ENCODE peak calls at places on chromosomes 12 and 14, in ten cellular contexts. G is IMR-90, D is HL-60, C is fibroblast of lung, I is colonic mucosa, M is tibial artery, V is esophagus muscularis mucosa, J is H9, S is left lung, K is hepatocyte. O is an unnamed sample.

GRCh38 chr12:92730758-92731157 is 28.0 kb downstream of the PLEKHG7 start:
- DNase-seq in G (peak), D (no peak), C (no peak), I (no peak), M (no peak), V (no peak), J (no peak), S (no peak), K (no peak), O (no peak)

GRCh38 chr12:65597527-65597926 is 226.8 kb upstream of the HMGA2 start:
- DNase-seq in G (peak), D (no peak), C (no peak), I (no peak), M (no peak), V (no peak), J (no peak), S (no peak), K (no peak), O (no peak)

GRCh38 chr12:12521044-12521485 is 41.6 kb downstream of the DUSP16 start:
- DNase-seq in G (no peak), D (no peak), C (no peak), I (no peak), M (no peak), V (no peak), J (no peak), S (no peak), K (no peak), O (no peak)

GRCh38 chr12:32692358-32692757 is 13.3 kb downstream of the DNM1L start:
- DNase-seq in G (no peak), D (no peak), C (no peak), I (no peak), M (no peak), V (no peak), J (no peak), S (no peak), K (no peak), O (no peak)

GRCh38 chr14:103097994-103098957 is 3.8 kb downstream of the EXOC3L4 start:
- DNase-seq in G (no peak), D (no peak), C (no peak), I (no peak), M (no peak), V (no peak), J (no peak), S (no peak), K (no peak), O (no peak)

GRCh38 chr14:69652942-69653680 is 41.7 kb downstream of the SUSD6 start:
- DNase-seq in G (peak), D (peak), C (no peak), I (peak), M (peak), V (no peak), J (no peak), S (peak), K (no peak), O (no peak)

GRCh38 chr14:102982852-102983470 is 60.5 kb downstream of the AMN start:
- DNase-seq in G (no peak), D (no peak), C (no peak), I (no peak), M (no peak), V (no peak), J (no peak), S (no peak), K (no peak), O (no peak)

GRCh38 chr14:77921820-77922219 is 121.9 kb downstream of the ADCK1 start:
- DNase-seq in G (no peak), D (no peak), C (no peak), I (no peak), M (no peak), V (no peak), J (no peak), S (no peak), K (no peak), O (no peak)

GRCh38 chr14:92121207-92121669 is 268 bp downstream of the NDUFB1 start:
- DNase-seq in G (peak), D (no peak), C (peak), I (no peak), M (peak), V (peak), J (no peak), S (peak), K (peak), O (no peak)

GRCh38 chr14:106578479-106578878 is 1052.1 kb downstream of the TMEM121 start:
- DNase-seq in G (no peak), D (no peak), C (no peak), I (no peak), M (no peak), V (no peak), J (no peak), S (no peak), K (no peak), O (no peak)

GRCh38 chr12:52224154-52224553 is 8.9 kb upstream of the KRT7 start:
- DNase-seq in G (peak), D (no peak), C (peak), I (no peak), M (no peak), V (no peak), J (no peak), S (no peak), K (no peak), O (no peak)

GRCh38 chr12:53502331-53502730 is 1.2 kb downstream of the TARBP2 start:
- DNase-seq in G (no peak), D (no peak), C (no peak), I (no peak), M (no peak), V (no peak), J (no peak), S (no peak), K (no peak), O (no peak)

GRCh38 chr14:39773387-39773786 is 341.2 kb upstream of the FBXO33 start:
- DNase-seq in G (no peak), D (no peak), C (no peak), I (no peak), M (no peak), V (no peak), J (no peak), S (no peak), K (no peak), O (no peak)

GRCh38 chr12:127811988-127812387 is 455.0 kb upstream of the TMEM132C start:
- DNase-seq in G (no peak), D (no peak), C (no peak), I (peak), M (no peak), V (no peak), J (peak), S (no peak), K (peak), O (no peak)

GRCh38 chr12:60475825-60476224 is 880.0 kb downstream of the SLC16A7 start:
- DNase-seq in G (no peak), D (no peak), C (no peak), I (no peak), M (no peak), V (no peak), J (no peak), S (no peak), K (no peak), O (no peak)

GRCh38 chr12:131620946-131621681 is 89.8 kb upstream of the SFSWAP start:
- DNase-seq in G (no peak), D (no peak), C (no peak), I (no peak), M (no peak), V (no peak), J (no peak), S (no peak), K (no peak), O (no peak)

GRCh38 chr14:76834296-76834695 is 8.1 kb downstream of the LRRC74A start:
- DNase-seq in G (no peak), D (no peak), C (no peak), I (no peak), M (no peak), V (no peak), J (no peak), S (no peak), K (peak), O (no peak)

DNA sequence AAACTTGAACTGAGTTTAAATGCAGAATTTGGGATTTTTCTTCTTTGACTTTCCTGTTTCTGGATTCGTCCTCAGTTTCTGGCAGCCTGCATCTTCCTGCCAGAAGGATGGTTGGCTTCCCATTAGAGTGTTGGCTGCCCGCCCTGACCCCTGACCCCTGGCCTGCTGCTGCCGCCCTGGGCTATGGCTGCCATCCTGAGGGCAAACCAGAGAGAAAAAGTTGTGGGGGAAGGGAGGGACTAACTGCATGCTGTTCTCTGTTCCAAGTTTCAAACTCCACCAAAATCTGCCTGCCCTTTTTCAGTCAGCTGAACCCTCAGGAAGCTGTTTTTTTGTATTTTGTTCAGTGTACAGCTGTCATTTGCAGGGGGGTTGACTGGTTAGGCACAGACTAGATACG is 48.4 kb downstream of the FNTB start:
- DNase-seq in G (no peak), D (no peak), C (peak), I (no peak), M (peak), V (no peak), J (no peak), S (peak), K (no peak), O (no peak)
- H3K27ac ChIP-seq in G (no peak), D (no peak), C (no peak), I (no peak), M (peak), V (peak), J (no peak), S (no peak), K (no peak), O (peak)

GRCh38 chr14:23789696-23790095 is 153.5 kb downstream of the DHRS2 start:
- DNase-seq in G (no peak), D (no peak), C (no peak), I (no peak), M (no peak), V (no peak), J (no peak), S (no peak), K (no peak), O (no peak)
- H3K27ac ChIP-seq in G (no peak), D (no peak), C (no peak), I (no peak), M (no peak), V (no peak), J (no peak), S (no peak), K (no peak), O (no peak)

DNA sequence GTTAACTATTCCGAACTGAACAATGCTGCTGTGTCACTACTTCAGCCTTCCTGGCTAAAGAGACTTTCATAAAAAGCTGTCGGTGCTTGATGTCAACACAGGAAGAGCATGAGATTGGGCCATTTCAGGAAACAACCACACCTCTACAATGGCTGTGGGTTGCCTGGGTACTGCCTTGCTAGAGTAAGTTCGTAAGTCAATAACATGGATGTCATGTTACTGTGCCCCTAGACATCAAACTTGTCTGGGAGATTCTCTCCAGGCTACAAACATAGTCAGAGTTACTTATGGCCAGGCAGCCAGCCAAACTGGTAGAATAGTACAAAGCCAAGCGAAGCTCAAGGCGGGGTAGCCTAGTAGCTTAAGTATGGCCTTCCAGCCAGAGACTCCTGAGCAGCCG is 23.1 kb downstream of the MAX start:
- DNase-seq in G (no peak), D (no peak), C (no peak), I (no peak), M (no peak), V (no peak), J (no peak), S (no peak), K (no peak), O (no peak)
- H3K27ac ChIP-seq in G (no peak), D (peak), C (no peak), I (no peak), M (no peak), V (peak), J (no peak), S (peak), K (peak), O (peak)

GRCh38 chr14:33696165-33696564 is 254.7 kb downstream of the EGLN3 start:
- DNase-seq in G (no peak), D (no peak), C (no peak), I (no peak), M (no peak), V (no peak), J (no peak), S (no peak), K (no peak), O (no peak)

GRCh38 chr14:33693237-33693636 is 257.6 kb downstream of the EGLN3 start:
- DNase-seq in G (no peak), D (no peak), C (peak), I (no peak), M (no peak), V (no peak), J (no peak), S (no peak), K (no peak), O (no peak)

GRCh38 chr14:33692762-33693161 is 258.1 kb downstream of the EGLN3 start:
- DNase-seq in G (peak), D (no peak), C (peak), I (no peak), M (no peak), V (no peak), J (no peak), S (no peak), K (no peak), O (no peak)

GRCh38 chr14:33689680-33690079 is 261.2 kb downstream of the EGLN3 start:
- DNase-seq in G (no peak), D (no peak), C (no peak), I (no peak), M (no peak), V (no peak), J (no peak), S (no peak), K (no peak), O (no peak)

DNA sequence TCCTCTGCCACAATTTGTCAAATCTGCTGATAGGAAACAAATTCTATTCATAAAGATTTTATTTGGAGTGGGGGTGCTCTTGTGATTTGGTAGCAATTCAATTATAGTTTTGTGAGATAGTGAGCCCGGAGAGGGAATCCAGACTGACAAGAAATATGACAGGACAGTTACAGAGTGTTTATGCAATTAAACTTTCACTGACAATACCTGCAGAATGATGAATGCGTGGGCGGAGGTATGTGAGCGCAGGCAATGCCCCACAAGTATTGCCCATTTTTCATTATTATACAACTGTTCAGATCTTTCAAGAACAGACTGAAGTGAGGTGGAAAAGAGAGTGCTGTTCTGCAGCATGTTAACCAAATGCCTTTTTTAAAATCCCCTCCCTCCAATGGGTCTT is 259.0 kb downstream of the EGLN3 start:
- DNase-seq in G (no peak), D (no peak), C (no peak), I (no peak), M (no peak), V (no peak), J (no peak), S (no peak), K (no peak), O (no peak)
- H3K27ac ChIP-seq in G (no peak), D (no peak), C (no peak), I (no peak), M (no peak), V (no peak), J (no peak), S (no peak), K (no peak), O (no peak)

GRCh38 chr12:76679778-76680177 is 84.1 kb upstream of the ZDHHC17 start:
- DNase-seq in G (peak), D (no peak), C (no peak), I (no peak), M (no peak), V (no peak), J (no peak), S (no peak), K (no peak), O (no peak)
- H3K27ac ChIP-seq in G (no peak), D (no peak), C (no peak), I (no peak), M (no peak), V (no peak), J (no peak), S (no peak), K (no peak), O (no peak)

DNA sequence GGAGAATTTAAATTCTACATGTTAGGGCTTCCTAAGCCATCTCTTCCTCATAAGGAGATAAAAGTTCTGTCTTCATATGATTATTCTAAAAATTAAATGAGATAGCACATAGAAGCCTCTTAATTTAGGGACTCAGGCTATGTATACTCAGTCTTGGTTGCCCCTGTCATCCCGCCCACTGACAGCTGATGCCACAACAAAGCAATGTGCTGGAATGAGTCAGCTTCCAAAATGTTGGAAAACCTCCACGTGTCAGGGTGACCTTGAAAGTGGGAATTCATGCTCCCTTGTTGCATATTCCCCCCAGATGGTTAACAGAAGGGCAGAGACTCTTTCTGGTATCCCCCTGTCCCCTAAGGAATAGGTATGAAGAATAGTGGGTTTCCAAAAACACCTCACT is 238.0 kb upstream of the DDHD1 start:
- DNase-seq in G (peak), D (no peak), C (peak), I (no peak), M (no peak), V (no peak), J (no peak), S (no peak), K (no peak), O (no peak)
- H3K27ac ChIP-seq in G (no peak), D (no peak), C (peak), I (no peak), M (no peak), V (no peak), J (no peak), S (no peak), K (no peak), O (peak)

GRCh38 chr14:68111733-68112270 is 292.2 kb downstream of the RAD51B start:
- DNase-seq in G (no peak), D (no peak), C (no peak), I (peak), M (no peak), V (no peak), J (no peak), S (no peak), K (no peak), O (no peak)
- H3K27ac ChIP-seq in G (no peak), D (no peak), C (no peak), I (peak), M (no peak), V (peak), J (no peak), S (no peak), K (peak), O (no peak)

GRCh38 chr14:100109594-100109955 is 44.4 kb downstream of the EVL start:
- DNase-seq in G (no peak), D (no peak), C (no peak), I (no peak), M (peak), V (no peak), J (no peak), S (peak), K (no peak), O (no peak)

GRCh38 chr14:100107236-100107635 is 42.0 kb downstream of the EVL start:
- DNase-seq in G (no peak), D (no peak), C (no peak), I (no peak), M (peak), V (no peak), J (no peak), S (peak), K (no peak), O (no peak)

GRCh38 chr14:100106661-100107112 is 41.5 kb downstream of the EVL start:
- DNase-seq in G (no peak), D (no peak), C (no peak), I (no peak), M (peak), V (no peak), J (no peak), S (peak), K (no peak), O (no peak)

GRCh38 chr14:100108840-100109593 is 43.8 kb downstream of the EVL start:
- DNase-seq in G (peak), D (no peak), C (peak), I (no peak), M (peak), V (no peak), J (no peak), S (peak), K (no peak), O (no peak)

DNA sequence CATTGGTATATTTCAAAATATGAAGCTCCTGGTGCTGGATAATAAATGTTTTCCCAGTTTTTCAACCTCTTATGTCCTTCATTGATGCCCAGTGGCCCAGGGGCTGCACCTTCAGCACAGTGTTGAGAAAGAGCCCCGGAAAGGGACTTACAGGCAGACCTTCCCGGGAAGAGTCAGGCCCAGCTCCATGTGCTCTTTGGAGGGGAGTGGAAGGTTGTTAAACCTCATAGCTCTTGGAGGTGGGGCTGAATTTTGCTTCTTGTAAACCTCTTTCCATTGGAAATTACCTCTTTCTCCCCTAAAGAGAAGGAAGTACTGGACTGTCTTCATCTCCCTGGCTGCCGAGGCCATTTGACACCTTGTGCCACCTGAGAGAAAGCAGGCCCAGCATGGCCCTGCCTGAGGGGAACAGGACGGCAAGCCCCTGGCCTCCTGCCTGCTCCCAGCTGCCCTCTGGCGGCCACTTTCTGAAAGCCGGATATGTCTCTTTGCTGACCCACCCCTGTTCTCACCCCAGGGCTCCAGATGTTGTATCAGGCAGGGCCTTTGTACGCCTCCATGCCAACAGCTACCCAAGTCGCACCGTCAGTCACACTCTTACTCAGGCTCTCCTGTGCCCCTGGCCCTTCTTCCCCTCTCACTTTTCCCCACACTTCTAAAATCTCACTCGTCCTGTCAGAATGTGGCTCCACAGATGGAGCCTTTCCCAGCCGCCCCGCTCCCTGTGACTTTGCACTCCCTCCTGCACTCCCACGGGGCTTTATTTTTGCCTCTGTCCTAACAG is 43.0 kb downstream of the EVL start:
- DNase-seq in G (peak), D (peak), C (peak), I (peak), M (peak), V (peak), J (peak), S (peak), K (peak), O (no peak)
- H3K27ac ChIP-seq in G (no peak), D (peak), C (peak), I (no peak), M (peak), V (no peak), J (no peak), S (peak), K (no peak), O (peak)

GRCh38 chr14:99177876-99178630 is 93.9 kb downstream of the BCL11B start:
- DNase-seq in G (no peak), D (no peak), C (no peak), I (no peak), M (no peak), V (no peak), J (peak), S (peak), K (no peak), O (no peak)
- H3K27ac ChIP-seq in G (no peak), D (no peak), C (no peak), I (no peak), M (no peak), V (no peak), J (no peak), S (peak), K (peak), O (peak)